ENCODE peak calls at places on chromosomes 7 and 10, in five cellular contexts. W, E, U, Z and F are unnamed samples.

GRCh38 chr10:96978621-96979154 is 146.6 kb downstream of the LCOR start:
- DNase-seq in Z (no peak), E (no peak), U (no peak), W (no peak), F (no peak)

GRCh38 chr10:12846718-12847117 is 154.8 kb downstream of the CCDC3 start:
- DNase-seq in W (no peak), E (no peak), U (no peak), Z (no peak), F (no peak)

GRCh38 chr10:87585565-87586514 is 73.8 kb upstream of the PAPSS2 start:
- DNase-seq in E (no peak), Z (no peak), U (no peak), W (no peak), F (no peak)

GRCh38 chr10:74900297-74900696 is 73.9 kb downstream of the KAT6B start:
- DNase-seq in Z (no peak), U (peak), W (no peak), E (no peak), F (no peak)

GRCh38 chr7:150507947-150508602 is 6.6 kb upstream of the GIMAP7 start:
- DNase-seq in W (no peak), E (no peak), Z (no peak), U (no peak), F (no peak)

GRCh38 chr10:121753726-121754476 is 155.7 kb upstream of the FGFR2 start:
- DNase-seq in Z (no peak), E (peak), W (no peak), U (no peak), F (no peak)

GRCh38 chr10:6721480-6721879 is 141.4 kb upstream of the PRKCQ start:
- DNase-seq in E (peak), W (no peak), U (no peak), Z (peak), F (no peak)

GRCh38 chr7:155741805-155742204 is 70.5 kb downstream of the SHH start:
- DNase-seq in W (peak), E (no peak), Z (no peak), U (no peak), F (no peak)

GRCh38 chr10:67849331-67850011 is 11.5 kb upstream of the DNAJC12 start:
- DNase-seq in E (peak), W (peak), U (peak), Z (peak), F (peak)

GRCh38 chr7:157440346-157441022 is 103.7 kb downstream of the DNAJB6 start:
- DNase-seq in U (no peak), E (no peak), W (no peak), Z (no peak), F (no peak)

GRCh38 chr10:44983066-44983894 is 4.7 kb upstream of the DEPP1 start:
- DNase-seq in E (no peak), Z (no peak), U (no peak), W (no peak), F (no peak)

GRCh38 chr7:155702616-155703015 is 58.2 kb downstream of the RBM33 start:
- DNase-seq in U (no peak), E (no peak), W (no peak), Z (no peak), F (no peak)

GRCh38 chr7:22675917-22676343 is 51.1 kb upstream of the IL6 start:
- DNase-seq in U (peak), E (no peak), Z (no peak), W (no peak), F (peak)

GRCh38 chr7:44257618-44258422 is 57.0 kb downstream of the YKT6 start:
- DNase-seq in U (peak), Z (peak), E (peak), W (peak), F (peak)

GRCh38 chr7:143884978-143885559 is 16.9 kb downstream of the TCAF1 start:
- DNase-seq in Z (peak), U (no peak), W (no peak), E (peak), F (no peak)